ENCODE peak calls at places on chromosomes 1 and 21, in eight cellular contexts. One of them, this sample, is unnamed.

GRCh38 chr1:58391056-58391455 is 155.5 kb downstream of the OMA1 start:
- DNase-seq in HTR-8/SVneo: no peak
- DNase-seq in T-helper 9 cell: no peak
- DNase-seq in NB4: peak
- DNase-seq in SJSA1: no peak
- DNase-seq in mesendoderm: no peak
- DNase-seq in CD4-positive, alpha-beta T cell: no peak
- DNase-seq in A549: no peak
- DNase-seq in this sample: no peak

GRCh38 chr1:22225858-22226584 is 83.1 kb upstream of the WNT4 start:
- DNase-seq in T-helper 9 cell: no peak
- DNase-seq in mesendoderm: peak
- DNase-seq in A549: peak
- DNase-seq in HTR-8/SVneo: no peak
- DNase-seq in SJSA1: no peak
- DNase-seq in CD4-positive, alpha-beta T cell: no peak
- DNase-seq in NB4: peak
- DNase-seq in this sample: no peak

GRCh38 chr1:100552922-100553321 is 15.0 kb downstream of the GPR88 start:
- DNase-seq in A549: no peak
- DNase-seq in mesendoderm: no peak
- DNase-seq in SJSA1: no peak
- DNase-seq in HTR-8/SVneo: no peak
- DNase-seq in CD4-positive, alpha-beta T cell: no peak
- DNase-seq in T-helper 9 cell: no peak
- DNase-seq in NB4: no peak
- DNase-seq in this sample: no peak

GRCh38 chr21:41491412-41491811 is 16.5 kb downstream of the TMPRSS2 start:
- DNase-seq in mesendoderm: no peak
- DNase-seq in T-helper 9 cell: no peak
- DNase-seq in A549: no peak
- DNase-seq in NB4: no peak
- DNase-seq in CD4-positive, alpha-beta T cell: no peak
- DNase-seq in SJSA1: no peak
- DNase-seq in HTR-8/SVneo: no peak
- DNase-seq in this sample: no peak

GRCh38 chr1:33443067-33443704 is 12.3 kb upstream of the PHC2 start:
- DNase-seq in A549: no peak
- DNase-seq in SJSA1: no peak
- DNase-seq in CD4-positive, alpha-beta T cell: no peak
- DNase-seq in mesendoderm: peak
- DNase-seq in NB4: no peak
- DNase-seq in HTR-8/SVneo: no peak
- DNase-seq in T-helper 9 cell: no peak
- DNase-seq in this sample: peak

GRCh38 chr1:154154534-154155181 is at the start of gene NUP210L:
- DNase-seq in SJSA1: no peak
- DNase-seq in T-helper 9 cell: no peak
- DNase-seq in HTR-8/SVneo: no peak
- DNase-seq in A549: peak
- DNase-seq in NB4: no peak
- DNase-seq in CD4-positive, alpha-beta T cell: no peak
- DNase-seq in mesendoderm: peak
- DNase-seq in this sample: peak

GRCh38 chr1:46466477-46467182 is 23.0 kb upstream of the DMBX1 start:
- DNase-seq in mesendoderm: peak
- DNase-seq in T-helper 9 cell: no peak
- DNase-seq in A549: no peak
- DNase-seq in HTR-8/SVneo: no peak
- DNase-seq in SJSA1: no peak
- DNase-seq in CD4-positive, alpha-beta T cell: no peak
- DNase-seq in NB4: peak
- DNase-seq in this sample: peak

GRCh38 chr1:64505944-64506658 is 36.2 kb downstream of the CACHD1 start:
- DNase-seq in HTR-8/SVneo: no peak
- DNase-seq in SJSA1: no peak
- DNase-seq in A549: peak
- DNase-seq in T-helper 9 cell: no peak
- DNase-seq in CD4-positive, alpha-beta T cell: peak
- DNase-seq in mesendoderm: peak
- DNase-seq in NB4: no peak
- DNase-seq in this sample: peak

GRCh38 chr1:107057197-107058133 is 991 bp downstream of the PRMT6 start:
- DNase-seq in NB4: peak
- DNase-seq in SJSA1: peak
- DNase-seq in CD4-positive, alpha-beta T cell: no peak
- DNase-seq in mesendoderm: peak
- DNase-seq in A549: no peak
- DNase-seq in T-helper 9 cell: peak
- DNase-seq in HTR-8/SVneo: peak
- DNase-seq in this sample: peak

GRCh38 chr1:201172999-201173610 is 17.5 kb upstream of the IGFN1 start:
- DNase-seq in HTR-8/SVneo: no peak
- DNase-seq in T-helper 9 cell: no peak
- DNase-seq in SJSA1: no peak
- DNase-seq in A549: peak
- DNase-seq in NB4: peak
- DNase-seq in mesendoderm: no peak
- DNase-seq in CD4-positive, alpha-beta T cell: no peak
- DNase-seq in this sample: no peak

GRCh38 chr1:238982736-238983135 is 403.6 kb upstream of the CHRM3 start:
- DNase-seq in NB4: no peak
- DNase-seq in HTR-8/SVneo: no peak
- DNase-seq in SJSA1: no peak
- DNase-seq in mesendoderm: no peak
- DNase-seq in A549: no peak
- DNase-seq in T-helper 9 cell: no peak
- DNase-seq in CD4-positive, alpha-beta T cell: no peak
- DNase-seq in this sample: no peak

GRCh38 chr1:52209429-52209828 is 67.5 kb downstream of the ZFYVE9 start:
- DNase-seq in mesendoderm: no peak
- DNase-seq in A549: no peak
- DNase-seq in CD4-positive, alpha-beta T cell: no peak
- DNase-seq in HTR-8/SVneo: no peak
- DNase-seq in NB4: no peak
- DNase-seq in SJSA1: no peak
- DNase-seq in T-helper 9 cell: no peak
- DNase-seq in this sample: no peak

GRCh38 chr1:32101233-32101681 is 6.6 kb upstream of the KPNA6 start:
- DNase-seq in SJSA1: no peak
- DNase-seq in CD4-positive, alpha-beta T cell: no peak
- DNase-seq in HTR-8/SVneo: peak
- DNase-seq in NB4: no peak
- DNase-seq in mesendoderm: peak
- DNase-seq in T-helper 9 cell: no peak
- DNase-seq in A549: no peak
- DNase-seq in this sample: peak

GRCh38 chr1:174534789-174535188 is 87.0 kb downstream of the GPR52 start:
- DNase-seq in CD4-positive, alpha-beta T cell: no peak
- DNase-seq in T-helper 9 cell: no peak
- DNase-seq in mesendoderm: no peak
- DNase-seq in SJSA1: no peak
- DNase-seq in NB4: no peak
- DNase-seq in A549: no peak
- DNase-seq in HTR-8/SVneo: no peak
- DNase-seq in this sample: no peak

GRCh38 chr1:226601456-226601855 is 52.9 kb downstream of the STUM start:
- DNase-seq in A549: no peak
- DNase-seq in HTR-8/SVneo: no peak
- DNase-seq in mesendoderm: no peak
- DNase-seq in CD4-positive, alpha-beta T cell: no peak
- DNase-seq in SJSA1: no peak
- DNase-seq in T-helper 9 cell: no peak
- DNase-seq in NB4: no peak
- DNase-seq in this sample: no peak

GRCh38 chr1:22131875-22132486 is 10.9 kb downstream of the WNT4 start:
- DNase-seq in mesendoderm: peak
- DNase-seq in NB4: peak
- DNase-seq in CD4-positive, alpha-beta T cell: peak
- DNase-seq in SJSA1: no peak
- DNase-seq in HTR-8/SVneo: peak
- DNase-seq in A549: peak
- DNase-seq in T-helper 9 cell: peak
- DNase-seq in this sample: peak

GRCh38 chr21:45043541-45044020 is 30.8 kb upstream of the ADARB1 start:
- DNase-seq in SJSA1: no peak
- DNase-seq in HTR-8/SVneo: no peak
- DNase-seq in CD4-positive, alpha-beta T cell: no peak
- DNase-seq in NB4: no peak
- DNase-seq in A549: no peak
- DNase-seq in T-helper 9 cell: no peak
- DNase-seq in mesendoderm: no peak
- DNase-seq in this sample: no peak

This sample was measured in Daoy.